ENCODE peak calls at places on chromosomes 13 and 19, in ten cellular contexts. E is fibroblast of lung; B is naive thymus-derived CD4-positive, alpha-beta T cell; M is vagina; V is ascending aorta; Q is colonic mucosa; P is stomach; X is ovary; H is left ventricle myocardium inferior; N is endothelial cell of umbilical vein. T is an unnamed sample. For H3K27me3 and H3K4me1, the result is how much of the 10 kb centered on the place peaks cover.

GRCh38 chr13:79581870-79582315 is 100.9 kb downstream of the NDFIP2 start:
- DNase-seq in M (no peak), X (no peak), E (peak), B (no peak), V (no peak), P (no peak), H (peak), Q (no peak), N (no peak), T (peak)

GRCh38 chr19:56142897-56143434 is 1.9 kb downstream of the ZNF444 start:
- DNase-seq in N (no peak), B (no peak), X (no peak), E (no peak), Q (no peak), P (no peak), M (no peak), V (no peak), H (no peak), T (no peak)

GRCh38 chr13:112897603-112897955 is 71.4 kb upstream of the MCF2L start:
- DNase-seq in P (no peak), V (no peak), X (no peak), M (no peak), Q (no peak), B (no peak), E (no peak), H (no peak), N (no peak), T (no peak)

GRCh38 chr19:35040826-35041547 is 534 bp upstream of the HPN start:
- DNase-seq in V (peak), M (no peak), B (no peak), N (peak), Q (peak), P (peak), H (peak), E (no peak), X (peak), T (no peak)

GRCh38 chr19:39400997-39401548 is 5.6 kb upstream of the ZFP36 start:
- DNase-seq in V (no peak), H (no peak), B (no peak), X (no peak), E (no peak), Q (no peak), M (no peak), N (no peak), P (no peak), T (no peak)

GRCh38 chr13:64755961-64756360 is 2474.2 kb downstream of the PCDH9 start:
- DNase-seq in E (peak), H (no peak), X (no peak), P (no peak), V (no peak), M (no peak), Q (no peak), N (no peak), B (no peak), T (no peak)

GRCh38 chr13:47665041-47665440 is 336.0 kb downstream of the SUCLA2 start:
- DNase-seq in Q (no peak), V (no peak), N (no peak), E (no peak), X (no peak), B (no peak), P (no peak), M (no peak), H (no peak), T (no peak)

GRCh38 chr19:34325181-34325580 is 39.8 kb upstream of the GPI start:
- DNase-seq in H (no peak), P (no peak), M (no peak), Q (no peak), X (no peak), B (no peak), E (no peak), V (no peak), N (no peak), T (no peak)

GRCh38 chr13:111324736-111325135 is 4.3 kb downstream of the TEX29 start:
- DNase-seq in N (no peak), M (no peak), Q (no peak), E (no peak), V (no peak), H (no peak), P (no peak), B (no peak), X (no peak), T (no peak)

GRCh38 chr13:110913911-110914292 is 967 bp downstream of the ANKRD10 start:
- DNase-seq in X (no peak), P (no peak), Q (no peak), E (no peak), H (no peak), V (no peak), N (no peak), M (no peak), B (no peak), T (peak)

GRCh38 chr19:43765109-43765876 is 10.5 kb upstream of the SMG9 start:
- DNase-seq in B (peak), P (peak), M (no peak), X (no peak), H (no peak), E (peak), V (peak), N (peak), Q (peak), T (peak)

GRCh38 chr13:21124853-21125252 is 51.5 kb downstream of the SKA3 start:
- DNase-seq in E (peak), P (no peak), N (peak), H (no peak), B (no peak), M (no peak), V (no peak), Q (no peak), X (no peak), T (no peak)

GRCh38 chr19:6535558-6536137 is 4.8 kb downstream of the TNFSF9 start:
- DNase-seq in X (no peak), Q (no peak), P (no peak), V (no peak), E (no peak), N (no peak), H (no peak), B (no peak), M (no peak), T (no peak)

GRCh38 chr19:40689339-40690049 is 957 bp downstream of the NUMBL start:
- DNase-seq in V (no peak), Q (peak), B (no peak), X (peak), M (no peak), P (no peak), H (peak), N (peak), E (peak), T (no peak)

GRCh38 chr13:79711631-79712030 is 230.7 kb downstream of the NDFIP2 start:
- DNase-seq in X (no peak), H (no peak), P (no peak), Q (no peak), N (no peak), E (no peak), B (no peak), V (no peak), M (no peak), T (no peak)

GRCh38 chr19:2240881-2241760 is 4.5 kb downstream of the SF3A2 start:
- DNase-seq in B (no peak), X (no peak), Q (no peak), H (no peak), M (no peak), P (no peak), N (no peak), E (no peak), V (no peak), T (no peak)
- H3K4me3 ChIP-seq in B (peak), X (no peak), Q (no peak), H (peak), M (peak), P (no peak), N (peak), E (peak), V (peak), T (peak)

GRCh38 chr19:29532097-29532496 is 6.3 kb downstream of the VSTM2B start:
- DNase-seq in Q (no peak), V (no peak), M (no peak), P (peak), N (no peak), E (no peak), H (no peak), X (no peak), B (no peak), T (no peak)

GRCh38 chr19:29531458-29532025 is 5.7 kb downstream of the VSTM2B start:
- DNase-seq in B (no peak), X (no peak), E (no peak), V (no peak), M (no peak), P (no peak), H (no peak), N (no peak), Q (no peak), T (no peak)

GRCh38 chr19:29530549-29531457 is 5.0 kb downstream of the VSTM2B start:
- DNase-seq in N (no peak), X (peak), P (no peak), B (no peak), Q (no peak), V (no peak), E (no peak), M (no peak), H (no peak), T (no peak)

GRCh38 chr19:29533578-29534544 is 8.1 kb downstream of the VSTM2B start:
- DNase-seq in E (no peak), P (peak), Q (no peak), N (no peak), B (no peak), H (no peak), M (no peak), X (no peak), V (no peak), T (no peak)

DNA sequence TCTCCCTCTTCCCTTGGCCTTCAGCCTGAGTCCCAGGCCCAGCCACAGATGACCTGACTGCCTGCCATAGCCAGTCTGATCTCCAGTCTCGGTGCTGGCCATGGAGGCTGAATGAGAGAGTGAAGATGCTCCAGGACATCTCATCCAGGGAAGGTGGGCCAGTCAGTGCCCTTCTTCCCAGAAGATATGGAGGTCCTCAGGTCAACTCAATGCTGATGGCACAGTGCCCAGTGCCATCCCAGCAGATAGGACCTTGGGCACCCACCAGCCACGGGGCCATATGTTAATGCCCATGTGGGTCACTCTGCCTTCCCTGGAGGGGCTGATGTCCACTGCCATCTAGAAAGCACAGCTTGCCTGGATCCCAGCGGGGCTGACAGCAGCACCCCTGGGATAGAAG is 7.2 kb downstream of the VSTM2B start:
- DNase-seq in Q (no peak), B (no peak), X (no peak), H (no peak), V (no peak), E (no peak), P (peak), N (no peak), M (no peak), T (no peak)
- H3K27me3 ChIP-seq in Q (under half), B (under half), X (under half), H (half or more), V (under half), E (under half), P (under half), N (under half), M (under half), T (under half)

DNA sequence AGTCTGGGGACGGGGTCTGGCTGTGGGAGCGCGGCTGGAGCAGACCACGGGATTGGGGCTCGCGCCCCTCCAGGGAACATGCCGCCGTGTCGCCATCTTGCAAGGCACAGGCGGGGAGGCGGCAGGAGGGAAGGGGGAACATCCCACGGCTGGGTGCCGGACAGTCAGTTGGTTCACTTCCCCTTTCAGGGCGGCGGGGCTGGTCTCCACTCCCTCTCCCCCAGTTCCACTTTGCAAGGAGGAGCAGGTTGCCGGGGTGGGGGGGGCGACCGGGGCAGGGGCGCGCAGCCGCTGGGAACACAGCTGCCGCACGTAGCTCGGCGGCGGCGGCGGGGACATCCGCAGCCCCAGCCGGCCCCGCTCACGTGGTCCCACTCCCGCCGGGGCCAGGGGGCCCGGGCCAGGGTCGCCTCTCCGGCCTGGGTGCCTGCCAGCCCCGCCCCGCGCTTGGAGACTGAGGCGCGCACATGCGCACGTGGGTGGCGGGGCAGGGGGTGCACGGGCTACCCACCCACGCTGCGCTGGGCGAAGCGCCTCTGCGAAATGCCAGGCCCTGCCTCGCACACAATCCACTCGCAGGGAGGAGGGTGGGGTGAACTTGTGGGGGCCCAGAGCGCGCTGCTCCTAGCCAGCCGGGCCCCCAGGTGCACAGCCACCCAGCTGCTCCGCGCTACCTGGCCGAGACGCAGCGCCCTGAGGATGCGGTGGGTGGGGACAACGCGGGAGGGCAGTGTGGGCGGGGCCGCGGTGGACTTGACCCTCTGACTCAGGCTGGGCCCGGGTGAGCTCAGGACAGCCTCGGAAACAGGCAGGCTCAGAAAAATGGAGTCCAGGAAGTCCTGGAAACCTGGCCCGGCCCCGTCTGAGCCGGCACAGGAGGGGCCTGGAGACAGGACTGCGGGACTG is 6.4 kb downstream of the KLF16 start:
- DNase-seq in B (no peak), Q (peak), X (peak), P (peak), H (peak), E (peak), V (no peak), M (no peak), N (peak), T (peak)
- H3K4me1 ChIP-seq in B (half or more), Q (half or more), X (under half), P (half or more), H (half or more), E (half or more), V (under half), M (half or more), N (half or more), T (half or more)

GRCh38 chr19:49801966-49802661 is 11.0 kb downstream of the FUZ start:
- DNase-seq in Q (peak), M (peak), B (no peak), X (peak), H (peak), N (peak), V (peak), P (peak), E (peak), T (no peak)
- H3K4me3 ChIP-seq in Q (peak), M (peak), B (no peak), X (peak), H (peak), N (peak), V (peak), P (peak), E (peak), T (no peak)

T was measured in mammary epithelial cell.